ENCODE peak calls at places on chromosomes 6 and 20, in four cellular contexts. One of them, this sample, is unnamed.

GRCh38 chr6:82701341-82701740 is 337.7 kb downstream of the TPBG start:
- DNase-seq in occipital lobe: no peak
- DNase-seq in GM06990: no peak
- DNase-seq in mucosa of descending colon: no peak
- DNase-seq in this sample: no peak

GRCh38 chr20:59574308-59574707 is 30.0 kb upstream of the PHACTR3 start:
- DNase-seq in mucosa of descending colon: no peak
- DNase-seq in occipital lobe: no peak
- DNase-seq in GM06990: no peak
- DNase-seq in this sample: no peak

GRCh38 chr6:1197309-1197708 is 114.6 kb upstream of the FOXQ1 start:
- DNase-seq in occipital lobe: no peak
- DNase-seq in GM06990: no peak
- DNase-seq in mucosa of descending colon: no peak
- DNase-seq in this sample: no peak

GRCh38 chr6:134466751-134467525 is 149.0 kb upstream of the SGK1 start:
- DNase-seq in occipital lobe: no peak
- DNase-seq in mucosa of descending colon: no peak
- DNase-seq in GM06990: no peak
- DNase-seq in this sample: no peak

GRCh38 chr6:85580104-85580877 is 13.4 kb downstream of the SNX14 start:
- DNase-seq in occipital lobe: no peak
- DNase-seq in GM06990: no peak
- DNase-seq in mucosa of descending colon: no peak
- DNase-seq in this sample: no peak

GRCh38 chr20:44019638-44020335 is 105.1 kb downstream of the TOX2 start:
- DNase-seq in occipital lobe: no peak
- DNase-seq in mucosa of descending colon: no peak
- DNase-seq in GM06990: no peak
- DNase-seq in this sample: no peak

GRCh38 chr6:42390228-42390934 is 61.3 kb downstream of the TRERF1 start:
- DNase-seq in GM06990: peak; percentile 62
- DNase-seq in mucosa of descending colon: no peak
- DNase-seq in occipital lobe: no peak
- DNase-seq in this sample: no peak

GRCh38 chr20:42370086-42370485 is 751.9 kb upstream of the CHD6 start:
- DNase-seq in occipital lobe: no peak
- DNase-seq in GM06990: no peak
- DNase-seq in mucosa of descending colon: no peak
- DNase-seq in this sample: no peak

GRCh38 chr6:25302677-25303128 is 23.5 kb downstream of the CARMIL1 start:
- DNase-seq in occipital lobe: no peak
- DNase-seq in mucosa of descending colon: no peak
- DNase-seq in GM06990: no peak
- DNase-seq in this sample: peak; percentile 4

This sample was measured in caudate nucleus.